ENCODE peak calls at places on chromosomes 13 and 19, in nine cellular contexts. C is ecto neural progenitor cell, N is psoas muscle, G is NCI-H1930, Q is A172, R is NCI-H187, U is fibroblast of mammary gland, H is NCI-H460, A is midbrain. B is an unnamed sample.

GRCh38 chr19:32868206-32868950 is 1.2 kb downstream of the SLC7A9 start:
- DNase-seq in U (no peak), Q (no peak), G (no peak), N (no peak), R (no peak), H (no peak), C (no peak), A (no peak), B (no peak)

GRCh38 chr19:36771275-36772231 is 1.1 kb downstream of the ZNF850 start:
- DNase-seq in C (peak), A (no peak), N (peak), U (peak), H (no peak), R (no peak), G (no peak), Q (peak), B (no peak)

GRCh38 chr13:39874331-39875055 is 219.0 kb downstream of the COG6 start:
- DNase-seq in N (no peak), A (no peak), R (no peak), U (peak), G (no peak), C (no peak), H (no peak), Q (no peak), B (no peak)

GRCh38 chr13:59364508-59365187 is 799.1 kb downstream of the DIAPH3 start:
- DNase-seq in C (no peak), A (no peak), G (no peak), U (no peak), R (no peak), Q (no peak), H (no peak), N (no peak), B (peak)

GRCh38 chr19:10686661-10687517 is 14.3 kb upstream of the QTRT1 start:
- DNase-seq in A (peak), H (no peak), C (peak), G (no peak), R (no peak), U (peak), N (no peak), Q (peak), B (no peak)

GRCh38 chr19:19227217-19227616 is 15.5 kb downstream of the NCAN start:
- DNase-seq in A (no peak), U (no peak), Q (no peak), H (no peak), C (no peak), N (no peak), R (no peak), G (no peak), B (no peak)

GRCh38 chr13:105202384-105202783 is 1333.1 kb downstream of the EFNB2 start:
- DNase-seq in U (peak), Q (peak), N (no peak), G (no peak), R (no peak), C (no peak), A (peak), H (peak), B (no peak)

GRCh38 chr19:35478794-35479193 is 11.5 kb downstream of the KRTDAP start:
- DNase-seq in H (no peak), Q (no peak), G (no peak), U (no peak), A (no peak), N (no peak), C (no peak), R (no peak), B (no peak)

GRCh38 chr13:31192306-31192705 is 7.5 kb upstream of the B3GLCT start:
- DNase-seq in C (no peak), G (no peak), Q (no peak), R (no peak), H (no peak), A (peak), U (no peak), N (no peak), B (no peak)

GRCh38 chr13:34733720-34734119 is 208.3 kb upstream of the NBEA start:
- DNase-seq in H (no peak), C (no peak), U (peak), A (no peak), N (no peak), R (no peak), Q (no peak), G (no peak), B (no peak)

GRCh38 chr19:13817018-13817614 is 21.9 kb downstream of the ZSWIM4 start:
- DNase-seq in G (no peak), N (no peak), Q (no peak), U (no peak), R (peak), H (no peak), A (no peak), C (peak), B (peak)

GRCh38 chr13:84096221-84096620 is 213.9 kb upstream of the SLITRK1 start:
- DNase-seq in N (no peak), H (no peak), Q (peak), G (no peak), U (peak), C (no peak), A (no peak), R (no peak), B (no peak)

GRCh38 chr19:38331728-38332127 is 3.9 kb upstream of the CATSPERG start:
- DNase-seq in N (no peak), Q (no peak), C (no peak), H (no peak), R (no peak), G (no peak), U (no peak), A (no peak), B (no peak)

B was measured in glutamatergic neuron.